ENCODE peak calls at places on chromosomes 6 and 20, in seven cellular contexts. P is heart left ventricle, X is Caco-2, M is mammary epithelial cell, I is cardiac fibroblast, S is tibial nerve, D is fibroblast of mammary gland. J is an unnamed sample.

GRCh38 chr6:33193619-33194018 is 1.4 kb upstream of the COL11A2 start:
- DNase-seq in M (no peak), S (no peak), D (no peak), X (no peak), I (no peak), P (no peak), J (no peak)

GRCh38 chr6:96837138-96837971 is at the start of gene GPR63:
- DNase-seq in D (peak; percentile 50), M (peak; percentile 90), X (peak; percentile 57), I (peak; percentile 83), S (peak; percentile 18), P (peak; percentile 59), J (peak; percentile 68)

GRCh38 chr20:34579191-34579661 is 20.7 kb downstream of the MAP1LC3A start:
- DNase-seq in M (peak; percentile 94), S (peak; percentile 35), X (peak; percentile 59), P (peak; percentile 82), D (peak; percentile 83), I (peak; percentile 90), J (peak; percentile 92)

GRCh38 chr20:63846128-63846771 is 15.0 kb upstream of the ABHD16B start:
- DNase-seq in S (no peak), D (no peak), X (peak; percentile 78), I (no peak), P (peak; percentile 91), M (no peak), J (no peak)

GRCh38 chr6:36660771-36661471 is 17.6 kb upstream of the CDKN1A start:
- DNase-seq in D (peak; percentile 49), S (no peak), I (no peak), M (no peak), X (no peak), P (peak; percentile 75), J (no peak)

GRCh38 chr20:6886065-6886729 is 118.7 kb downstream of the BMP2 start:
- DNase-seq in M (no peak), X (no peak), D (no peak), I (no peak), P (no peak), S (no peak), J (no peak)

GRCh38 chr20:59836768-59837167 is 96.7 kb downstream of the SYCP2 start:
- DNase-seq in D (no peak), S (no peak), I (no peak), M (peak; percentile 26), X (no peak), P (no peak), J (no peak)

GRCh38 chr20:43915209-43916072 is 789 bp downstream of the TOX2 start:
- DNase-seq in M (no peak), X (no peak), I (peak; percentile 43), D (peak; percentile 14), S (no peak), P (no peak), J (no peak)

GRCh38 chr6:67431076-67431475 is 1204.0 kb upstream of the ADGRB3 start:
- DNase-seq in I (no peak), S (no peak), X (no peak), P (no peak), D (no peak), M (no peak), J (no peak)

GRCh38 chr6:3226422-3227362 is 761 bp downstream of the TUBB2B start:
- DNase-seq in I (no peak), S (no peak), X (peak; percentile 42), M (no peak), P (no peak), D (no peak), J (no peak)

GRCh38 chr6:106451419-106451818 is 90.9 kb downstream of the CRYBG1 start:
- DNase-seq in S (no peak), D (peak; percentile 7), I (peak; percentile 52), X (no peak), P (no peak), M (peak; percentile 65), J (no peak)

GRCh38 chr6:102641426-102641825 is 1247.9 kb downstream of the GRIK2 start:
- DNase-seq in D (no peak), X (no peak), P (no peak), S (no peak), M (no peak), I (no peak), J (no peak)

GRCh38 chr6:118500130-118501015 is 47.7 kb upstream of the PLN start:
- DNase-seq in P (no peak), D (no peak), M (no peak), I (no peak), S (no peak), X (no peak), J (no peak)

GRCh38 chr6:118501099-118501498 is 47.0 kb upstream of the PLN start:
- DNase-seq in I (no peak), D (no peak), X (no peak), M (no peak), P (no peak), S (no peak), J (no peak)

GRCh38 chr6:118505656-118506055 is 42.4 kb upstream of the PLN start:
- DNase-seq in M (no peak), I (no peak), S (no peak), D (no peak), X (no peak), P (no peak), J (no peak)

GRCh38 chr6:118504611-118505010 is 43.5 kb upstream of the PLN start:
- DNase-seq in I (no peak), X (no peak), S (no peak), D (no peak), M (no peak), P (no peak), J (no peak)

DNA sequence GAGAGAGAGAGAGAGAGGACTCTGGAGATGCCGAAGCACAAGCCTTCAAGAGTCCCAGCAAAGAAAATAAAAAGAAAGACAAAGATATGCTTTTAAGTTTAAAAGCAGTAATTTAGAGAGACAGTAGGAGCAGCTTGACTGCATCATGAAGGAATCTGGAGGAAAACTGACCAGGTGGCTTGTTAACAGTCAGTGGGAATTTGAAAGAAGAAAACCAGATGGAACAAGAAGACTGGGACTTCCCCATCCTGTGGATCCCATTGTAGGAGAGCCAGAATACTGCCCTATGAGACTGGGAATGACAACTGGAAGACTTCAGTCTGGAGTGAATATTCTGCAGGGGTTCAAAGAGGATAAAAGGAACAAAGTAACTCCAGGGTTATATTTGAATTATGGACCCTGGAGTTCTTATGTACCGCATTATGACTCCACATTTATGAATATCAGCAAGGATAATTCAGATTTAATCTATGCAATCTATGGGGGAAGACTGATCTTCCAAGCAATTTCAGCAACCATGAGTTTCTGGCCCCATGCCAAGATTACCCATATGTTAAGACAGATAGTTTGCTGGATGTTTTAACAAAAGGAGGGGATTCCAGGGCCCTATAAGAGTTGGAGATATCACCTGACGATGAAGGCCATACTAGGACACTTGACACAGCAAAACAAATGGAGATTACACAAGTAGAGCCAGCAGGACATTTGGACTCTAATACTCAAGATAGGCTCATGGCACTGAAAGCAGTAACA is 46.1 kb upstream of the PLN start:
- DNase-seq in X (no peak), M (no peak), S (no peak), D (peak; percentile 5), I (no peak), P (no peak), J (no peak)
- H3K4me3 ChIP-seq in X (no peak overlapping the region), M (no peak overlapping the region), S (no peak overlapping the region), D (no peak overlapping the region), I (no peak overlapping the region), P (no peak overlapping the region), J (no peak overlapping the region)

DNA sequence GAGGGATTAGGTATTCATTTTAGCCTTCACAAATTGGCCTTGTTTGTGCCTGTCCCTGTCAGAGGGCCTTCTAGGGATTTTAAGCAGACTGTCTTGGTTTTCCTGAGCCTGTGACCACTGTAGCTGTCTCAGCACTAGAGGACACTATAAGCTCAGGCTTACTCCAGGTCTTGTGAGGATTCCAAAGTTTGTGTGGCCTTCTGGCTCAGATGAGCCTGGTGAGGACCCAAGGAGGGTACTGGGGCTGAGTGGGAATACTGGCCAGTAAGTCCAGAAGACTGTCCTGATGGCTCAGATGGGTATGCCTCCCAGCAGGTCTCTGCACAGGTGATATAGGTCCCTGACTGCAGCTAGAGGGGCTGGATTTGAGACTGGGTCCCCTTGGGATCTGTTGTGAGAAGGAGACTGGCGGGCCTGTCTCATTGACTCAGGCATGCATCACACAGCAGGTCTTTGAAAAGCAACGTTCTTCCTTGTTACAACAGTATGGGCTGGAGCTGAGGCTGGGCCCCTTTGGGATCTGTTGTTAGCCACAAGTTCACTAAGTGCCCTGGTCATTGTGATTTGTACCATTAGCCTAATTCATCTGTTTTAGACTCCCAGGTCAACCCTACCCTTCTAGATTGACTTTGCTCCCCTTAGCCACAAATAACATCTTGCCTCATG is 26.3 kb upstream of the TFB1M start:
- DNase-seq in P (no peak), X (no peak), D (peak; percentile 79), S (no peak), M (peak; percentile 56), I (peak; percentile 88), J (no peak)
- TF ChIP-seq CTCF in P (no peak), X (no peak), D (peak; percentile 73), S (no peak), M (peak; percentile 38), I (peak; percentile 78), J (no peak)

GRCh38 chr6:146857180-146857959 is 258.6 kb downstream of the ADGB start:
- DNase-seq in M (peak; percentile 60), D (peak; percentile 98), I (peak; percentile 94), X (peak; percentile 79), P (peak; percentile 87), S (peak; percentile 71), J (peak; percentile 81)
- H3K4me3 ChIP-seq in M (peak overlapping the region; percentile 25), D (peak overlapping the region; percentile 34), I (peak overlapping the region; percentile 30), X (no peak overlapping the region), P (peak overlapping the region; percentile 42), S (peak overlapping the region; percentile 51), J (peak overlapping the region; percentile 60)

GRCh38 chr6:134739299-134740090 is 210.4 kb downstream of the ALDH8A1 start:
- DNase-seq in M (peak; percentile 68), D (peak; percentile 54), P (no peak), I (peak; percentile 47), X (no peak), S (no peak), J (no peak)

GRCh38 chr6:134738486-134738885 is 211.4 kb downstream of the ALDH8A1 start:
- DNase-seq in D (no peak), M (no peak), S (no peak), X (no peak), P (no peak), I (no peak), J (no peak)

GRCh38 chr6:134734312-134734869 is 215.5 kb downstream of the ALDH8A1 start:
- DNase-seq in M (no peak), I (no peak), P (no peak), D (no peak), X (no peak), S (no peak), J (no peak)

GRCh38 chr6:134732761-134733160 is 217.1 kb downstream of the ALDH8A1 start:
- DNase-seq in M (no peak), I (no peak), D (peak; percentile 21), X (no peak), S (no peak), P (no peak), J (no peak)

GRCh38 chr6:134735461-134735860 is 214.4 kb downstream of the ALDH8A1 start:
- DNase-seq in M (no peak), D (peak; percentile 62), P (no peak), S (no peak), I (no peak), X (no peak), J (no peak)
- TF ChIP-seq CTCF in M (no peak), D (no peak), P (no peak), S (no peak), I (no peak), X (no peak), J (no peak)